ENCODE peak calls at places on chromosomes 7 and 10, in nine cellular contexts. E is CD8-positive, alpha-beta T cell; W is ovary; B is testis; Z is PC-9; T is Peyer's patch; R is fibroblast of lung; Y is A549; P is psoas muscle. J is an unnamed sample.

GRCh38 chr7:43220250-43220649 is 107.8 kb downstream of the HECW1 start:
- DNase-seq in P (no peak), W (no peak), T (no peak), E (no peak), B (no peak), Y (no peak), R (peak), Z (no peak), J (no peak)

GRCh38 chr7:99137418-99138180 is 6.3 kb downstream of the SMURF1 start:
- DNase-seq in Y (peak), E (no peak), W (no peak), T (no peak), R (peak), Z (no peak), P (no peak), B (no peak), J (no peak)

GRCh38 chr10:77874872-77875271 is 51.7 kb downstream of the DLG5 start:
- DNase-seq in P (no peak), Z (no peak), T (no peak), B (no peak), Y (no peak), R (no peak), E (no peak), W (no peak), J (no peak)

GRCh38 chr10:44947356-44948152 is 12.0 kb upstream of the RASSF4 start:
- DNase-seq in T (no peak), R (no peak), W (no peak), Z (no peak), E (no peak), Y (no peak), B (no peak), P (no peak), J (no peak)

GRCh38 chr10:15715619-15716227 is 4.0 kb downstream of the ITGA8 start:
- DNase-seq in P (no peak), T (no peak), E (no peak), R (peak), Y (peak), Z (no peak), B (peak), W (no peak), J (no peak)

GRCh38 chr7:5523052-5523711 is 99.5 kb upstream of the TNRC18 start:
- DNase-seq in T (no peak), R (peak), E (no peak), P (no peak), Z (peak), Y (peak), W (no peak), B (no peak), J (no peak)

GRCh38 chr7:80783177-80783687 is 135.6 kb downstream of the SEMA3C start:
- DNase-seq in W (no peak), P (no peak), Z (no peak), B (no peak), E (no peak), R (no peak), T (no peak), Y (no peak), J (no peak)

GRCh38 chr10:119714484-119714816 is 11.4 kb upstream of the INPP5F start:
- DNase-seq in Y (no peak), W (no peak), Z (no peak), T (no peak), E (no peak), P (no peak), R (no peak), B (peak), J (no peak)

GRCh38 chr10:68633816-68634466 is 73.8 kb downstream of the TET1 start:
- DNase-seq in P (no peak), T (peak), W (no peak), Z (no peak), E (no peak), Y (no peak), R (no peak), B (no peak), J (no peak)

GRCh38 chr10:88934900-88935672 is 17.5 kb downstream of the ACTA2 start:
- DNase-seq in P (peak), B (peak), Y (peak), W (peak), Z (peak), E (peak), T (peak), R (peak), J (peak)

GRCh38 chr7:132065193-132065972 is 509.0 kb upstream of the PODXL start:
- DNase-seq in R (peak), W (peak), E (no peak), P (peak), T (no peak), B (peak), Z (peak), Y (peak), J (no peak)

GRCh38 chr10:70634011-70634410 is 31.5 kb upstream of the PRF1 start:
- DNase-seq in T (no peak), P (no peak), W (no peak), B (no peak), Z (no peak), Y (no peak), E (no peak), R (no peak), J (no peak)

GRCh38 chr7:134710854-134711624 is 64.4 kb downstream of the BPGM start:
- DNase-seq in Z (no peak), R (peak), B (peak), Y (no peak), E (peak), P (no peak), T (no peak), W (no peak), J (peak)

GRCh38 chr10:35739998-35740397 is 97.9 kb upstream of the FZD8 start:
- DNase-seq in P (no peak), Z (no peak), E (no peak), B (no peak), R (no peak), T (no peak), W (no peak), Y (no peak), J (no peak)

GRCh38 chr7:80530136-80530535 is 18.3 kb upstream of the GNAT3 start:
- DNase-seq in E (no peak), B (no peak), R (no peak), W (no peak), Z (no peak), Y (no peak), P (no peak), T (no peak), J (no peak)

GRCh38 chr10:5563237-5563961 is 38.6 kb downstream of the CALML3 start:
- DNase-seq in Z (no peak), T (peak), P (no peak), Y (no peak), E (no peak), B (no peak), R (no peak), W (peak), J (no peak)

GRCh38 chr10:116984202-116984993 is 20.6 kb downstream of the SHTN1 start:
- DNase-seq in P (no peak), Z (no peak), T (no peak), R (no peak), W (no peak), B (no peak), E (no peak), Y (no peak), J (no peak)

GRCh38 chr10:84308481-84309304 is 19.7 kb upstream of the CCSER2 start:
- DNase-seq in W (no peak), P (peak), Z (peak), Y (no peak), B (no peak), T (peak), R (peak), E (peak), J (peak)

GRCh38 chr10:132232553-132232949 is 45.8 kb downstream of the DPYSL4 start:
- DNase-seq in B (no peak), P (no peak), R (no peak), Y (no peak), E (no peak), T (peak), Z (no peak), W (no peak), J (no peak)

GRCh38 chr10:55266797-55267196 is 465.8 kb upstream of the PCDH15 start:
- DNase-seq in W (no peak), T (no peak), E (no peak), R (no peak), B (no peak), Z (no peak), Y (no peak), P (no peak), J (no peak)

GRCh38 chr10:119498889-119499864 is 43.3 kb downstream of the RGS10 start:
- DNase-seq in T (no peak), B (no peak), W (no peak), R (no peak), Z (no peak), P (no peak), E (no peak), Y (no peak), J (no peak)

GRCh38 chr10:75788394-75789205 is 357.2 kb downstream of the LRMDA start:
- DNase-seq in W (no peak), B (peak), Z (no peak), Y (no peak), R (peak), T (no peak), P (no peak), E (no peak), J (no peak)

GRCh38 chr7:44390701-44391100 is 65.3 kb upstream of the CAMK2B start:
- DNase-seq in B (no peak), Y (no peak), T (no peak), Z (no peak), P (no peak), R (no peak), W (no peak), E (no peak), J (no peak)

GRCh38 chr7:50119815-50120637 is 27.0 kb upstream of the ZPBP start:
- DNase-seq in W (no peak), Z (no peak), B (no peak), P (no peak), E (peak), R (no peak), T (no peak), Y (peak), J (no peak)

GRCh38 chr7:85322252-85322651 is 135.4 kb upstream of the SEMA3D start:
- DNase-seq in W (no peak), Z (no peak), B (no peak), E (no peak), P (no peak), R (no peak), Y (no peak), T (no peak), J (no peak)

GRCh38 chr7:158415316-158415715 is 172.3 kb downstream of the PTPRN2 start:
- DNase-seq in W (no peak), Z (no peak), T (peak), R (no peak), P (no peak), Y (no peak), B (no peak), E (no peak), J (no peak)

GRCh38 chr10:103835121-103836045 is 20.0 kb downstream of the SH3PXD2A start:
- DNase-seq in Z (no peak), P (peak), R (peak), Y (peak), E (no peak), B (peak), W (peak), T (peak), J (no peak)

GRCh38 chr7:139661043-139661440 is 116.8 kb downstream of the HIPK2 start:
- DNase-seq in P (no peak), B (no peak), E (no peak), Y (no peak), T (no peak), R (no peak), W (no peak), Z (no peak), J (no peak)

GRCh38 chr7:41955475-41956243 is 252.8 kb upstream of the INHBA start:
- DNase-seq in E (no peak), T (peak), P (peak), W (peak), B (peak), Z (peak), Y (peak), R (peak), J (no peak)

GRCh38 chr10:86363184-86363832 is 3.3 kb downstream of the GRID1 start:
- DNase-seq in B (peak), Z (peak), R (no peak), W (peak), Y (peak), T (peak), E (no peak), P (no peak), J (no peak)

GRCh38 chr7:147509052-147509480 is 1081.5 kb upstream of the C7orf33 start:
- DNase-seq in P (no peak), B (no peak), E (no peak), Y (peak), Z (no peak), T (no peak), W (no peak), R (peak), J (no peak)

GRCh38 chr7:143318661-143319060 is 2.8 kb downstream of the CLCN1 start:
- DNase-seq in R (peak), P (peak), W (no peak), T (no peak), Z (no peak), E (no peak), B (no peak), Y (no peak), J (no peak)

GRCh38 chr10:43304079-43304686 is 37.3 kb upstream of the RASGEF1A start:
- DNase-seq in T (no peak), P (no peak), B (no peak), Z (no peak), E (no peak), W (no peak), R (no peak), Y (no peak), J (no peak)

GRCh38 chr10:96229568-96230030 is 41.8 kb downstream of the BLNK start:
- DNase-seq in Y (peak), B (peak), W (peak), E (peak), Z (peak), T (peak), R (peak), P (peak), J (peak)

GRCh38 chr10:11746883-11747539 is 4.8 kb downstream of the ECHDC3 start:
- DNase-seq in P (no peak), Y (no peak), T (no peak), B (no peak), R (no peak), W (no peak), Z (no peak), E (no peak), J (no peak)

GRCh38 chr7:75596727-75597614 is 104.9 kb downstream of the SPDYE5 start:
- DNase-seq in E (no peak), T (no peak), Y (peak), Z (peak), P (no peak), B (no peak), W (no peak), R (no peak), J (no peak)

GRCh38 chr7:31110331-31111108 is 58.4 kb downstream of the ADCYAP1R1 start:
- DNase-seq in Z (no peak), Y (no peak), E (no peak), P (no peak), T (peak), W (no peak), R (no peak), B (no peak), J (no peak)

GRCh38 chr10:10849306-10849705 is 168.4 kb upstream of the CELF2 start:
- DNase-seq in R (no peak), Z (no peak), T (no peak), Y (no peak), E (no peak), B (no peak), W (no peak), P (no peak), J (no peak)

GRCh38 chr7:39609462-39610149 is 13.8 kb upstream of the RALA start:
- DNase-seq in B (no peak), P (peak), W (no peak), T (no peak), Y (no peak), Z (no peak), R (no peak), E (no peak), J (peak)

GRCh38 chr7:149495785-149496641 is 1.6 kb downstream of the ZNF746 start:
- DNase-seq in B (peak), Z (peak), T (peak), R (peak), P (peak), W (peak), E (no peak), Y (peak), J (no peak)

DNA sequence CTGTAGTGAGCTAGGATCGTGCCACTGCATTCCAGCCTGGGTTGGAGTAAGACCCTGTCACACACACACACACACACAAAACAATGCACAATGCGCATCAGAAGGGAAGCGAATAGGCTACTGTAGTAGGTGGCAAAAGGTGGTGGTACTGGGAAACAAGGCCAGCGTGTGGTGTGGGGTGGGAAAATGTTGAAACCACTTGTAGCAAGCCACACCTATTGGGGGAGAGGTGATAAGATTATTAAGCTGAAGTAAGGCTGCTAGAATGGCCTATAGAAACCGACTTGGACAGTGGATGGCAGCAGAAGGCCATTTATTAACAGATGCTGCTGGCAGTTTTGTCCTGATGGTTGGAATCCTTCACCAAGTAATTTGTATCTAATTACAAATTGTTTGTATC is 7.2 kb upstream of the CHCHD1 start:
- DNase-seq in B (no peak), R (peak), P (no peak), Z (no peak), W (no peak), Y (peak), T (no peak), E (no peak), J (no peak)
- TF ChIP-seq CTCF in B (no peak), R (no peak), P (no peak), Z (peak), W (no peak), Y (peak), T (no peak), E (no peak), J (no peak)

DNA sequence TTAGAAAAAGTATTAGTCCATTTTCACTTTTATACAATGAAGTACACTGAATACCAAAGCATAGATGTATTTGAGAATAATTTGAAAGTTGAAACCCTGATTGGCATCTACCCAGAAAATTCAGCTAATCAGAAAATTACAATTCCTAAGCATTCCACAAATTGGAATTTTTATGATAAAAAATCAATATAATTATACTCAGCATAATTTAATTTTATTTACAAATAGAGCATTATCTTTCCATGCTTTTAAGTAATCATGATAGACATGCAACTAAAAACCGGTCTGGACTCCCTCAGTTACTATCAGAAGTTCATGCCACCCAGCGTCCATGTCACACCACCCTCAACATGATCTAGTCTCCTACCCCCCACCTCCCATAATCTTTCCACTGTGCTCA is 50.4 kb downstream of the ARL4A start:
- DNase-seq in Y (no peak), E (no peak), B (no peak), Z (no peak), T (no peak), W (no peak), R (no peak), P (no peak), J (no peak)
- H3K27ac ChIP-seq in Y (no peak), E (no peak), B (no peak), Z (no peak), T (no peak), W (no peak), R (no peak), P (no peak), J (no peak)

DNA sequence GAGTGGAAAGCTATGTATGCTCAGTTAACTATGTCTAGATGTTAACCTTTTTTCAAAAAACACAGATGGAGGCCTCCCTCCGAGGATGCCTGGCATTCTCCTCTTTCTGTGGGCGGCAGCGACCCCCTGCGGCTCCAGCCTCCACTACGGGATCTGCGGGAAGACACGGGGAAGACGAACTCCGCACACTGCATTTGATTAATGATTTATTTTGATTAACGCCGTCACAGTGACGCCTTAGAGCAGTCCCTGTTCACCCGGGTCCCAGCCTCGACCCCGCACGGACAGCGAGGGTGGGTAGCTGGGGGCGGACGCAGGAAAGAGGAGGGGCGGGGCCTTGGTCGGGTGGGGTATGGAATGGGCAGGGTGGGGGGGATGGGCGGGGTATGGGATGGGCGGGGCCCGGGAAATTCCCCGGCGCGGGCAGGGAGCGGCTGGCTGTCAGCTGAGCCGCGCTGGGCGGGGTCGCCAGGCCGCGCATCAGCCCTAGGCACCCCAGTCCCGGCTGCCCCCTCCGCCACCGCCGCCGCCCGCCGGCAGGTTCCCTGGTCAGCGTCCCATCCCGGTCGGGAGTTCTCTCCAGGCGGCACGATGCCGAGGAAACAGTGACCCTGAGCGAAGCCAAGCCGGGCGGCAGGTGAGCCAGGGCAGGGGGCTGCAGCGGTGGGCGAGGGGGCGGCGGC is at the start of gene OPTN:
- DNase-seq in R (peak), E (peak), Z (peak), B (peak), T (peak), Y (peak), W (peak), P (peak), J (peak)
- TF ChIP-seq CTCF in R (peak), E (peak), Z (peak), B (peak), T (peak), Y (peak), W (peak), P (peak), J (peak)

GRCh38 chr10:30057421-30057841 is 2.0 kb downstream of the JCAD start:
- DNase-seq in W (no peak), B (no peak), P (no peak), Z (peak), T (no peak), Y (peak), R (no peak), E (no peak), J (no peak)
- H3K27ac ChIP-seq in W (no peak), B (peak), P (peak), Z (peak), T (no peak), Y (peak), R (no peak), E (no peak), J (no peak)

GRCh38 chr10:130169136-130169888 is 33.1 kb downstream of the GLRX3 start:
- DNase-seq in Y (no peak), W (no peak), E (no peak), T (no peak), B (no peak), P (no peak), R (peak), Z (no peak), J (no peak)

GRCh38 chr10:130177250-130177649 is 41.1 kb downstream of the GLRX3 start:
- DNase-seq in P (no peak), B (no peak), T (no peak), Z (no peak), Y (no peak), R (no peak), W (no peak), E (no peak), J (no peak)

GRCh38 chr10:130175074-130175473 is 38.9 kb downstream of the GLRX3 start:
- DNase-seq in R (no peak), E (no peak), Y (no peak), W (no peak), B (no peak), T (no peak), Z (no peak), P (no peak), J (no peak)

GRCh38 chr10:130171196-130171595 is 35.0 kb downstream of the GLRX3 start:
- DNase-seq in Z (no peak), Y (no peak), R (no peak), P (no peak), T (no peak), B (no peak), W (no peak), E (no peak), J (no peak)

GRCh38 chr10:130174343-130174742 is 38.2 kb downstream of the GLRX3 start:
- DNase-seq in T (no peak), P (no peak), Z (no peak), Y (no peak), E (no peak), B (no peak), R (peak), W (no peak), J (no peak)
- TF ChIP-seq CTCF in T (no peak), P (no peak), Z (no peak), Y (no peak), E (no peak), B (no peak), R (no peak), W (no peak), J (no peak)